ENCODE peak calls at places on chromosomes 13 and 19, in eight cellular contexts. One of them, this sample, is unnamed.

GRCh38 chr13:52112606-52113005 is 16.3 kb downstream of the NEK5 start:
- ATAC-seq in K562: no peak
- ATAC-seq in upper lobe of left lung: no peak
- ATAC-seq in HCT116: no peak
- ATAC-seq in GM12878: no peak
- ATAC-seq in Panc1: no peak
- ATAC-seq in HepG2: no peak
- ATAC-seq in GM23338: no peak
- ATAC-seq in this sample: no peak

GRCh38 chr13:76790519-76791289 is 95.5 kb downstream of the KCTD12 start:
- ATAC-seq in K562: no peak
- ATAC-seq in upper lobe of left lung: no peak
- ATAC-seq in HCT116: no peak
- ATAC-seq in GM12878: no peak
- ATAC-seq in Panc1: no peak
- ATAC-seq in HepG2: no peak
- ATAC-seq in GM23338: no peak
- ATAC-seq in this sample: no peak

GRCh38 chr13:27500806-27501534 is 50.6 kb upstream of the MTIF3 start:
- ATAC-seq in K562: no peak
- ATAC-seq in upper lobe of left lung: no peak
- ATAC-seq in HCT116: no peak
- ATAC-seq in GM12878: no peak
- ATAC-seq in Panc1: no peak
- ATAC-seq in HepG2: no peak
- ATAC-seq in GM23338: no peak
- ATAC-seq in this sample: no peak

GRCh38 chr13:40637644-40638043 is 28.8 kb downstream of the FOXO1 start:
- ATAC-seq in K562: no peak
- ATAC-seq in upper lobe of left lung: no peak
- ATAC-seq in HCT116: no peak
- ATAC-seq in GM12878: no peak
- ATAC-seq in Panc1: no peak
- ATAC-seq in HepG2: peak; percentile 55
- ATAC-seq in GM23338: no peak
- ATAC-seq in this sample: no peak

GRCh38 chr13:57874530-57874929 is 243.0 kb downstream of the PCDH17 start:
- ATAC-seq in K562: no peak
- ATAC-seq in upper lobe of left lung: no peak
- ATAC-seq in HCT116: no peak
- ATAC-seq in GM12878: no peak
- ATAC-seq in Panc1: no peak
- ATAC-seq in HepG2: no peak
- ATAC-seq in GM23338: no peak
- ATAC-seq in this sample: no peak

GRCh38 chr13:106859505-106859904 is 291.6 kb upstream of the ARGLU1 start:
- ATAC-seq in K562: no peak
- ATAC-seq in upper lobe of left lung: peak; percentile 51
- ATAC-seq in HCT116: no peak
- ATAC-seq in GM12878: no peak
- ATAC-seq in Panc1: no peak
- ATAC-seq in HepG2: no peak
- ATAC-seq in GM23338: peak; percentile 69
- ATAC-seq in this sample: no peak

GRCh38 chr19:5131031-5131865 is 162.3 kb downstream of the KDM4B start:
- ATAC-seq in K562: no peak
- ATAC-seq in upper lobe of left lung: no peak
- ATAC-seq in HCT116: no peak
- ATAC-seq in GM12878: peak; percentile 73
- ATAC-seq in Panc1: no peak
- ATAC-seq in HepG2: no peak
- ATAC-seq in GM23338: peak; percentile 14
- ATAC-seq in this sample: no peak

GRCh38 chr13:78764665-78765064 is 105.7 kb upstream of the OBI1 start:
- ATAC-seq in K562: peak; percentile 72
- ATAC-seq in upper lobe of left lung: no peak
- ATAC-seq in HCT116: no peak
- ATAC-seq in GM12878: no peak
- ATAC-seq in Panc1: no peak
- ATAC-seq in HepG2: peak; percentile 70
- ATAC-seq in GM23338: peak; percentile 95
- ATAC-seq in this sample: no peak

GRCh38 chr13:94114166-94114565 is 365.3 kb downstream of the DCT start:
- ATAC-seq in K562: no peak
- ATAC-seq in upper lobe of left lung: no peak
- ATAC-seq in HCT116: no peak
- ATAC-seq in GM12878: no peak
- ATAC-seq in Panc1: no peak
- ATAC-seq in HepG2: no peak
- ATAC-seq in GM23338: no peak
- ATAC-seq in this sample: no peak

GRCh38 chr13:43797154-43797553 is 10.4 kb upstream of the ENOX1 start:
- ATAC-seq in K562: no peak
- ATAC-seq in upper lobe of left lung: no peak
- ATAC-seq in HCT116: no peak
- ATAC-seq in GM12878: no peak
- ATAC-seq in Panc1: no peak
- ATAC-seq in HepG2: no peak
- ATAC-seq in GM23338: no peak
- ATAC-seq in this sample: no peak

GRCh38 chr13:77016888-77017623 is 9.9 kb downstream of the FBXL3 start:
- ATAC-seq in K562: no peak
- ATAC-seq in upper lobe of left lung: no peak
- ATAC-seq in HCT116: no peak
- ATAC-seq in GM12878: peak; percentile 17
- ATAC-seq in Panc1: no peak
- ATAC-seq in HepG2: no peak
- ATAC-seq in GM23338: no peak
- ATAC-seq in this sample: peak; percentile 60

GRCh38 chr13:71255633-71256032 is 611.4 kb downstream of the DACH1 start:
- ATAC-seq in K562: no peak
- ATAC-seq in upper lobe of left lung: no peak
- ATAC-seq in HCT116: no peak
- ATAC-seq in GM12878: no peak
- ATAC-seq in Panc1: no peak
- ATAC-seq in HepG2: no peak
- ATAC-seq in GM23338: no peak
- ATAC-seq in this sample: no peak

GRCh38 chr13:67769987-67770341 is 539.8 kb upstream of the PCDH9 start:
- ATAC-seq in K562: no peak
- ATAC-seq in upper lobe of left lung: no peak
- ATAC-seq in HCT116: no peak
- ATAC-seq in GM12878: no peak
- ATAC-seq in Panc1: no peak
- ATAC-seq in HepG2: no peak
- ATAC-seq in GM23338: no peak
- ATAC-seq in this sample: no peak

GRCh38 chr13:20546559-20546958 is 20.4 kb upstream of the IFT88 start:
- ATAC-seq in K562: no peak
- ATAC-seq in upper lobe of left lung: no peak
- ATAC-seq in HCT116: no peak
- ATAC-seq in GM12878: peak; percentile 45
- ATAC-seq in Panc1: no peak
- ATAC-seq in HepG2: no peak
- ATAC-seq in GM23338: no peak
- ATAC-seq in this sample: no peak

GRCh38 chr13:55783841-55784240 is 1356.9 kb upstream of the PRR20A start:
- ATAC-seq in K562: no peak
- ATAC-seq in upper lobe of left lung: no peak
- ATAC-seq in HCT116: no peak
- ATAC-seq in GM12878: no peak
- ATAC-seq in Panc1: no peak
- ATAC-seq in HepG2: no peak
- ATAC-seq in GM23338: no peak
- ATAC-seq in this sample: no peak

GRCh38 chr13:44388427-44388826 is 14.8 kb downstream of the SERP2 start:
- ATAC-seq in K562: peak; percentile 65
- ATAC-seq in upper lobe of left lung: no peak
- ATAC-seq in HCT116: no peak
- ATAC-seq in GM12878: no peak
- ATAC-seq in Panc1: no peak
- ATAC-seq in HepG2: peak; percentile 83
- ATAC-seq in GM23338: peak; percentile 64
- ATAC-seq in this sample: no peak

GRCh38 chr13:45627656-45628055 is 12.1 kb upstream of the ERICH6B start:
- ATAC-seq in K562: no peak
- ATAC-seq in upper lobe of left lung: no peak
- ATAC-seq in HCT116: no peak
- ATAC-seq in GM12878: no peak
- ATAC-seq in Panc1: no peak
- ATAC-seq in HepG2: no peak
- ATAC-seq in GM23338: no peak
- ATAC-seq in this sample: no peak

GRCh38 chr13:45626731-45627374 is 11.3 kb upstream of the ERICH6B start:
- ATAC-seq in K562: no peak
- ATAC-seq in upper lobe of left lung: no peak
- ATAC-seq in HCT116: no peak
- ATAC-seq in GM12878: peak; percentile 27
- ATAC-seq in Panc1: no peak
- ATAC-seq in HepG2: peak; percentile 65
- ATAC-seq in GM23338: peak; percentile 56
- ATAC-seq in this sample: no peak

GRCh38 chr13:45628094-45628493 is 12.6 kb upstream of the ERICH6B start:
- ATAC-seq in K562: no peak
- ATAC-seq in upper lobe of left lung: peak; percentile 19
- ATAC-seq in HCT116: no peak
- ATAC-seq in GM12878: no peak
- ATAC-seq in Panc1: no peak
- ATAC-seq in HepG2: no peak
- ATAC-seq in GM23338: no peak
- ATAC-seq in this sample: no peak

GRCh38 chr13:45621950-45622349 is 6.4 kb upstream of the ERICH6B start:
- ATAC-seq in K562: no peak
- ATAC-seq in upper lobe of left lung: no peak
- ATAC-seq in HCT116: no peak
- ATAC-seq in GM12878: no peak
- ATAC-seq in Panc1: no peak
- ATAC-seq in HepG2: no peak
- ATAC-seq in GM23338: peak; percentile 89
- ATAC-seq in this sample: no peak

DNA sequence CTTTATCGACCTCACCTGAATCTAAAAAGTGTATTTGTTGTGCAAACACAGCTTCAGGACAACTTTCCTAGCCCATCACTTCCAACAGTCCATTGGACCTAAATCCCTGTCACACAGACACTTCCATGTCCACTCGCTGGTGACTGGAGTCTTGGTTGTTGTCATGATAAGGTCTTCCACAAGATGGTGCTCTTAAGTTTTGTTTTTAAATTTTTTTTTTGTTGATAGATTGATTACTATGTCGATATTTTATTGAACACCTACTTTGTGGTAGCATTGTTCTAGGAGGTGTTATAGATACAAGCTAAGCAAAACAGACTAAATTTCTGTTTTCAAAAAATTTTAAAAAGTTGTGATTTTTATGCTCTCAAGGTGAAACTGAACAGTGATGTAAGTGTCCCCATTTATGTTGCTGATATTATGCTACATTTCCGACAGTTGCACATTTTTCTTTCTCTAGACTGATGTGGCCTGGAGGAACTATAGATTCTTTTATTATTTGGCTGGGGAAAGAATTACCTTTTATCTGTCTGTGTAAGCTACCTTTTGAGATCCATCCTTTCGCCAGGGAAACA is 8.1 kb upstream of the ERICH6B start:
- ATAC-seq in K562: peak; percentile 49
- ATAC-seq in upper lobe of left lung: no peak
- ATAC-seq in HCT116: peak; percentile 76
- ATAC-seq in GM12878: peak; percentile 80
- ATAC-seq in Panc1: no peak
- ATAC-seq in HepG2: peak; percentile 67
- ATAC-seq in GM23338: peak; percentile 40
- ATAC-seq in this sample: no peak
- TF ChIP-seq CTCF in K562: peak; percentile 54
- TF ChIP-seq CTCF in upper lobe of left lung: no peak
- TF ChIP-seq CTCF in HCT116: peak; percentile 62
- TF ChIP-seq CTCF in GM12878: peak; percentile 34
- TF ChIP-seq CTCF in Panc1: peak; percentile 59
- TF ChIP-seq CTCF in HepG2: peak; percentile 64
- TF ChIP-seq CTCF in GM23338: peak; percentile 67
- TF ChIP-seq CTCF in this sample: peak; percentile 24

DNA sequence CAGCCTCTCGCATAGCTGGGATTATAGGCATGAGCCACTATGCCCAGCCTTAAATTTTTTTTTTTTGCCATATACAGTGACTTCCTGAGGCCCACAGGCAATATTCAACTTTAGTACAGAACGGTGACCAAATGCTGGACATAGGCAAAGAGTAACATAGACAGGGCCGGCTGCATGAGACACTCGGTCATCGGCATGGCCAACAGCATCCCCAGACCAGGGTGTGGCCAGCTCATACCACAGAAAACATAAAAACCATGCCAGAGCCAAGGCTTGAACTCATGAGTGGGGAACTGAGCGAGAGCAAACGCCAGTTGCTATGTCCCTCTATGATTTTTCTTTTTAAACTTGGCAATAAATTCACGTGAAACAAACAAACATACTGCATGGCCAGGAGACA is 17.0 kb downstream of the KANK2 start:
- ATAC-seq in K562: no peak
- ATAC-seq in upper lobe of left lung: no peak
- ATAC-seq in HCT116: no peak
- ATAC-seq in GM12878: peak; percentile 36
- ATAC-seq in Panc1: no peak
- ATAC-seq in HepG2: no peak
- ATAC-seq in GM23338: no peak
- ATAC-seq in this sample: peak; percentile 60
- H3K27ac ChIP-seq in K562: no peak overlapping the region
- H3K27ac ChIP-seq in upper lobe of left lung: peak overlapping the region; percentile 35
- H3K27ac ChIP-seq in HCT116: no peak overlapping the region
- H3K27ac ChIP-seq in GM12878: peak overlapping the region; percentile 86
- H3K27ac ChIP-seq in Panc1: no peak overlapping the region
- H3K27ac ChIP-seq in HepG2: no peak overlapping the region
- H3K27ac ChIP-seq in GM23338: peak overlapping the region; percentile 55
- H3K27ac ChIP-seq in this sample: peak overlapping the region; percentile 95

DNA sequence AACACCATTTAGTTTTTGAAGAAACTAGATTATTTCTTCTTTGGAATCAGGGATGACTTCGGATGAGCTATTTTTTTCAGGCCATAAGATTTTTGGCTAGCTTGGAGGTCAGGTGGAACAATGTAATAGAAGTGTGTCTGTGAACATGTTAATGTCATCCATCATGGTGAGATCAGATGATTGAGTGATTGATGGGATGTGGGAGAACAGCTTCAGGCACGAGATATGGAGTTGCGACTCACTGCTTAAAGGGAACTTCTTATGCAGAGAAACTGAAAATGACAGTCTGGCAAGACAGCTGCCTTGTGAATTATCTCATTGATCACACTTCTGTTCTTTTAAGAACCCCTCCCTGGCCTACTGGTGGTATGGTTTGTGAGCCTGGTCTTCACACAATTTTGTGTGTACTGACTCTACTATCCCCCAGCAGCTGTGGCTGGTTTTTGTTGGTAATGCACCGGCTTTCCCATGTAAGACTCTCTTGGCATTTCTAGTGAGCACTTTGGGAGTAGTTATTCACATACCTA is 96.0 kb downstream of the OLFM4 start:
- ATAC-seq in K562: no peak
- ATAC-seq in upper lobe of left lung: no peak
- ATAC-seq in HCT116: no peak
- ATAC-seq in GM12878: no peak
- ATAC-seq in Panc1: no peak
- ATAC-seq in HepG2: no peak
- ATAC-seq in GM23338: no peak
- ATAC-seq in this sample: no peak
- TF ChIP-seq POLR2AphosphoS5 in K562: no peak
- TF ChIP-seq POLR2AphosphoS5 in upper lobe of left lung: no peak
- TF ChIP-seq POLR2AphosphoS5 in HCT116: no peak
- TF ChIP-seq POLR2AphosphoS5 in GM12878: no peak
- TF ChIP-seq POLR2AphosphoS5 in Panc1: no peak
- TF ChIP-seq POLR2AphosphoS5 in HepG2: no peak
- TF ChIP-seq POLR2AphosphoS5 in GM23338: no peak
- TF ChIP-seq POLR2AphosphoS5 in this sample: no peak

GRCh38 chr19:33311326-33311682 is 9.0 kb upstream of the CEBPA start:
- ATAC-seq in K562: peak; percentile 86
- ATAC-seq in upper lobe of left lung: peak; percentile 84
- ATAC-seq in HCT116: peak; percentile 80
- ATAC-seq in GM12878: peak; percentile 47
- ATAC-seq in Panc1: peak; percentile 65
- ATAC-seq in HepG2: peak; percentile 80
- ATAC-seq in GM23338: peak; percentile 72
- ATAC-seq in this sample: no peak
- TF ChIP-seq CTCF in K562: peak; percentile 52
- TF ChIP-seq CTCF in upper lobe of left lung: no peak
- TF ChIP-seq CTCF in HCT116: peak; percentile 56
- TF ChIP-seq CTCF in GM12878: peak; percentile 38
- TF ChIP-seq CTCF in Panc1: peak; percentile 74
- TF ChIP-seq CTCF in HepG2: peak; percentile 78
- TF ChIP-seq CTCF in GM23338: peak; percentile 48
- TF ChIP-seq CTCF in this sample: peak; percentile 14